ENCODE peak calls at places on chromosomes 4 and X, in nine cellular contexts. M is breast epithelium, C is neural progenitor cell, Z is brain microvascular endothelial cell, K is dorsolateral prefrontal cortex, Q is fibroblast of lung, Y is NT2/D1, N is aorta, G is ascending aorta. U is an unnamed sample.
A peak's percentile ranks its signal among the peaks of the same experiment; 100 is the strongest.

GRCh38 chr4:47647029-47647428 is 162.0 kb downstream of the ATP10D start:
- DNase-seq in Q (no peak), M (no peak), N (no peak), Z (no peak), C (no peak), Y (no peak), G (no peak), K (no peak), U (no peak)

GRCh38 chr4:4267981-4268380 is 20.0 kb upstream of the TMEM128 start:
- DNase-seq in G (no peak), N (no peak), Q (peak; percentile 28), Y (no peak), Z (peak; percentile 12), K (no peak), M (no peak), C (no peak), U (no peak)

GRCh38 chr4:153816542-153816941 is 27.7 kb upstream of the SFRP2 start:
- DNase-seq in Z (no peak), Y (peak; percentile 59), C (no peak), K (no peak), N (no peak), M (no peak), Q (no peak), G (no peak), U (peak; percentile 57)

GRCh38 chrX:39899876-39900787 is 197.6 kb downstream of the BCOR start:
- DNase-seq in Z (no peak), Y (no peak), K (no peak), M (no peak), C (no peak), N (no peak), G (no peak), Q (no peak), U (no peak)

GRCh38 chrX:115491766-115492165 is 69.2 kb upstream of the PLS3 start:
- DNase-seq in Z (no peak), G (no peak), N (no peak), Y (no peak), C (no peak), Q (no peak), M (no peak), K (no peak), U (no peak)

GRCh38 chr4:115090483-115091075 is 22.8 kb downstream of the NDST4 start:
- DNase-seq in N (no peak), Q (peak; percentile 7), G (no peak), Y (no peak), K (no peak), C (peak; percentile 61), M (no peak), Z (no peak), U (no peak)

GRCh38 chr4:187251896-187252295 is 528.2 kb upstream of the FAT1 start:
- DNase-seq in Z (peak; percentile 67), Y (no peak), Q (peak; percentile 40), C (no peak), G (no peak), K (no peak), N (no peak), M (no peak), U (no peak)

GRCh38 chr4:1469596-1470392 is 63.6 kb upstream of the NKX1-1 start:
- DNase-seq in G (no peak), K (no peak), M (no peak), C (no peak), Z (no peak), Y (no peak), N (peak; percentile 67), Q (no peak), U (peak; percentile 29)

GRCh38 chr4:128393111-128393704 is 105.6 kb upstream of the PGRMC2 start:
- DNase-seq in Z (peak; percentile 12), Y (no peak), G (no peak), N (no peak), M (no peak), C (no peak), Q (peak; percentile 80), K (no peak), U (no peak)

GRCh38 chrX:134172588-134173259 is 64.3 kb upstream of the CCDC160 start:
- DNase-seq in M (no peak), K (peak; percentile 11), Q (no peak), C (peak; percentile 28), N (peak; percentile 76), Z (no peak), G (no peak), Y (no peak), U (peak; percentile 63)

GRCh38 chr4:2893772-2894171 is 50.1 kb downstream of the ADD1 start:
- DNase-seq in Z (no peak), M (no peak), G (no peak), N (no peak), Y (no peak), C (no peak), Q (peak; percentile 26), K (peak; percentile 17), U (no peak)

GRCh38 chrX:37686348-37686736 is 751 bp downstream of the XK start:
- DNase-seq in K (no peak), C (no peak), N (no peak), Y (no peak), Q (no peak), M (no peak), Z (no peak), G (no peak), U (no peak)
- H3K4me3 ChIP-seq in K (peak overlapping the region; percentile 56), C (peak overlapping the region; percentile 36), N (no peak overlapping the region), Y (peak overlapping the region; percentile 65), Q (peak overlapping the region; percentile 24), M (peak overlapping the region; percentile 51), Z (no peak overlapping the region), G (peak overlapping the region; percentile 66), U (peak overlapping the region; percentile 45)

GRCh38 chrX:97968376-97969104 is 1084.8 kb downstream of the RPA4 start:
- DNase-seq in N (no peak), K (no peak), G (no peak), M (no peak), C (peak; percentile 20), Q (no peak), Y (peak; percentile 16), Z (no peak), U (no peak)
- H3K27me3 ChIP-seq in N (no peaks in the 10 kb centered on the region), K (no peaks in the 10 kb centered on the region), G (no peaks in the 10 kb centered on the region), M (peaks cover 22% of the 10 kb centered on the region), C (no peaks in the 10 kb centered on the region), Q (no peaks in the 10 kb centered on the region), Y (no peaks in the 10 kb centered on the region), Z (no peaks in the 10 kb centered on the region), U (no peaks in the 10 kb centered on the region)

GRCh38 chrX:10174810-10175209 is 18.0 kb downstream of the CLCN4 start:
- DNase-seq in Y (no peak), Q (peak; percentile 25), Z (peak; percentile 7), K (no peak), G (no peak), N (no peak), M (no peak), C (no peak), U (no peak)

GRCh38 chrX:10172867-10173266 is 16.1 kb downstream of the CLCN4 start:
- DNase-seq in C (no peak), N (no peak), Q (peak; percentile 15), K (no peak), Z (no peak), M (no peak), G (no peak), Y (no peak), U (no peak)

GRCh38 chrX:10174051-10174450 is 17.3 kb downstream of the CLCN4 start:
- DNase-seq in K (no peak), M (no peak), G (no peak), N (no peak), Z (no peak), C (no peak), Y (no peak), Q (no peak), U (no peak)

GRCh38 chrX:10175317-10175871 is 18.6 kb downstream of the CLCN4 start:
- DNase-seq in G (no peak), N (no peak), C (no peak), M (no peak), Q (peak; percentile 82), K (no peak), Z (peak; percentile 75), Y (no peak), U (no peak)

DNA sequence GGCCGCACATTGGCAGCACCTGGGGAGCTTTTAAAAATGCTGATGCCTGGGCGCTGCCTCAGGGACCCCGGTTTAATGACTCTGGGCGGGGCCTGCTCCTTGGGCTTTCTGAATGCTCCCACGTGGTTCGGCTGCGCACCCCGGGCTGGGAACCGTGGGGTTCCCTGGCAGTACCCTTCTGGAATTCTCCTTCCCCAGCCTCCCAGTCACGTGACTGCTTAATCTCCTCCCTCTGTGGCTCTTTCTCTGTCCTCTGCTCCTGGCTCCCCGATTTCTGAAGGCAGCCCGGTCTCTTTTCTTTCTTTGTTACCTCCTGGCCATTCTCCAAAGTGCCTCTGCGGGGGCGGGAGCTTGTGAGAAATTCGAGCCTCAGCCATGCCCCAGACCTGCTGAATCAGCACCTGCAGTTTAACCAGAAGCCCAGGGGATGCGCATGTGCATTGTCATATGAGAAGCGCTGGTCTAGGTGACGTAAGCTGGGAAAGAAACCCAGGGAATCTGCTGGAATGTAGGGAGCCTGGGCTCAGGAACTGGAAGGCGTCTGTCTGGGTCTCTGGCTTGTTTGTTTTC is 16.6 kb downstream of the CLCN4 start:
- DNase-seq in C (peak; percentile 73), M (peak; percentile 86), Q (peak; percentile 95), Z (peak; percentile 95), K (peak; percentile 54), Y (peak; percentile 87), N (no peak), G (no peak), U (peak; percentile 64)
- H3K4me3 ChIP-seq in C (no peak overlapping the region), M (no peak overlapping the region), Q (no peak overlapping the region), Z (peak overlapping the region; percentile 39), K (no peak overlapping the region), Y (peak overlapping the region; percentile 5), N (no peak overlapping the region), G (no peak overlapping the region), U (no peak overlapping the region)

GRCh38 chrX:10819973-10820372 is 199.6 kb upstream of the MID1 start:
- DNase-seq in C (no peak), N (no peak), M (no peak), Q (no peak), Z (no peak), K (no peak), G (no peak), Y (no peak), U (no peak)
- H3K27me3 ChIP-seq in C (no peaks in the 10 kb centered on the region), N (no peaks in the 10 kb centered on the region), M (peaks cover 3% of the 10 kb centered on the region), Q (no peaks in the 10 kb centered on the region), Z (no peaks in the 10 kb centered on the region), K (no peaks in the 10 kb centered on the region), G (no peaks in the 10 kb centered on the region), Y (no peaks in the 10 kb centered on the region), U (no peaks in the 10 kb centered on the region)

U was measured in endodermal cell.